ENCODE peak calls at places on chromosome 14, in five cellular contexts. C is H7, A is SJCRH30, H is NCI-H1092 treated with DMSO at 0.1 percent for 48 hours, L is ELR. U is an unnamed sample.

GRCh38 chr14:22556021-22556989 is 32.7 kb downstream of the DAD1 start:
- DNase-seq in C (peak), A (peak), H (no peak), L (peak), U (peak)

GRCh38 chr14:64388533-64389243 is 535 bp downstream of the MTHFD1 start:
- DNase-seq in C (no peak), A (peak), H (peak), L (peak), U (no peak)

GRCh38 chr14:81269100-81269978 is 48.6 kb upstream of the GTF2A1 start:
- DNase-seq in C (peak), A (peak), H (peak), L (peak), U (peak)

GRCh38 chr14:55277972-55278740 is 6.9 kb downstream of the FBXO34 start:
- DNase-seq in C (no peak), A (no peak), H (no peak), L (no peak), U (no peak)

GRCh38 chr14:68140111-68140741 is 320.6 kb downstream of the RAD51B start:
- DNase-seq in C (no peak), A (peak), H (peak), L (peak), U (no peak)

GRCh38 chr14:32407170-32407569 is 78.1 kb downstream of the AKAP6 start:
- DNase-seq in C (no peak), A (no peak), H (no peak), L (no peak), U (no peak)

GRCh38 chr14:40058916-40059897 is 627.0 kb upstream of the FBXO33 start:
- DNase-seq in C (no peak), A (no peak), H (no peak), L (no peak), U (no peak)

GRCh38 chr14:95156765-95157194 is 549 bp downstream of the DICER1 start:
- DNase-seq in C (peak), A (no peak), H (peak), L (peak), U (no peak)

GRCh38 chr14:64736271-64737131 is 32.3 kb downstream of the PLEKHG3 start:
- DNase-seq in C (peak), A (no peak), H (peak), L (no peak), U (no peak)

U was measured in CD4-positive, alpha-beta memory T cell.